ENCODE peak calls at places on chromosomes 7 and 10, in seven cellular contexts. R, A, Z, M, F, Y and V are unnamed samples. For H3K4me1, the result is how much of the 10 kb centered on the place peaks cover.

GRCh38 chr10:30918651-30919050 is 113.0 kb downstream of the ZNF438 start:
- DNase-seq in M (no peak), Y (no peak), R (no peak), A (no peak), Z (no peak), F (no peak), V (no peak)

GRCh38 chr10:52951819-52952218 is 179.2 kb upstream of the MBL2 start:
- DNase-seq in A (peak), F (no peak), Z (peak), R (no peak), Y (no peak), M (no peak), V (no peak)

GRCh38 chr10:58399410-58399809 is 14.2 kb downstream of the TFAM start:
- DNase-seq in F (no peak), R (no peak), Y (no peak), Z (no peak), A (no peak), M (no peak), V (no peak)

GRCh38 chr7:152910545-152911013 is 151.0 kb downstream of the ACTR3B start:
- DNase-seq in Y (no peak), A (no peak), M (no peak), Z (no peak), F (no peak), R (no peak), V (peak)

GRCh38 chr10:24820616-24821015 is 96.9 kb upstream of the ARHGAP21 start:
- DNase-seq in Z (no peak), A (no peak), F (no peak), R (no peak), M (peak), Y (no peak), V (no peak)

GRCh38 chr7:1512781-1513656 is 8.8 kb upstream of the INTS1 start:
- DNase-seq in M (peak), R (peak), A (no peak), Z (peak), F (peak), Y (peak), V (peak)

GRCh38 chr10:86538547-86538946 is 17.0 kb upstream of the WAPL start:
- DNase-seq in M (no peak), Z (no peak), A (no peak), F (no peak), Y (no peak), R (no peak), V (no peak)

GRCh38 chr10:32957341-32958084 is 517 bp downstream of the ITGB1 start:
- DNase-seq in A (peak), Y (peak), M (no peak), F (peak), R (peak), Z (peak), V (peak)

GRCh38 chr7:2956526-2957368 is 86.9 kb downstream of the CARD11 start:
- DNase-seq in M (peak), Y (no peak), F (no peak), Z (peak), A (no peak), R (no peak), V (peak)

GRCh38 chr7:76327610-76328009 is 25.1 kb downstream of the HSPB1 start:
- DNase-seq in M (no peak), Z (no peak), R (no peak), F (no peak), A (no peak), Y (no peak), V (no peak)

GRCh38 chr7:123367508-123368122 is 166.8 kb downstream of the IQUB start:
- DNase-seq in M (no peak), R (no peak), A (peak), Z (peak), F (no peak), Y (no peak), V (no peak)

GRCh38 chr7:75967055-75967454 is 27.3 kb downstream of the TMEM120A start:
- DNase-seq in A (no peak), Z (no peak), R (peak), Y (no peak), M (no peak), F (no peak), V (peak)

GRCh38 chr7:23520582-23520981 is 11.2 kb downstream of the TRA2A start:
- DNase-seq in A (no peak), F (peak), M (no peak), R (no peak), Y (no peak), Z (peak), V (no peak)

GRCh38 chr7:33503014-33503413 is 373.6 kb downstream of the BBS9 start:
- DNase-seq in A (no peak), Y (no peak), M (no peak), Z (no peak), F (no peak), R (no peak), V (no peak)

GRCh38 chr10:132236161-132236560 is 49.4 kb downstream of the DPYSL4 start:
- DNase-seq in A (no peak), M (no peak), R (no peak), Y (no peak), Z (no peak), F (no peak), V (no peak)

GRCh38 chr10:3048114-3049019 is 19.0 kb upstream of the PFKP start:
- DNase-seq in F (no peak), R (no peak), M (no peak), Y (peak), A (peak), Z (no peak), V (no peak)

GRCh38 chr7:86775203-86775602 is 131.5 kb downstream of the GRM3 start:
- DNase-seq in Y (no peak), Z (no peak), A (no peak), M (no peak), R (no peak), F (no peak), V (no peak)

GRCh38 chr10:102413053-102413705 is 5.4 kb downstream of the PSD start:
- DNase-seq in A (peak), F (peak), Y (no peak), Z (peak), M (no peak), R (no peak), V (no peak)

GRCh38 chr10:22475527-22475856 is 130.2 kb downstream of the SPAG6 start:
- DNase-seq in Y (no peak), A (no peak), R (no peak), Z (no peak), M (no peak), F (no peak), V (no peak)

GRCh38 chr10:10317151-10317550 is 700.5 kb upstream of the CELF2 start:
- DNase-seq in F (no peak), Y (no peak), A (no peak), R (no peak), Z (no peak), M (no peak), V (no peak)

GRCh38 chr10:23694446-23694920 is 255.6 kb downstream of the OTUD1 start:
- DNase-seq in M (no peak), Z (peak), F (no peak), R (no peak), A (peak), Y (no peak), V (peak)

GRCh38 chr7:106778656-106779250 is 86.3 kb upstream of the PIK3CG start:
- DNase-seq in A (no peak), M (no peak), F (no peak), R (no peak), Z (no peak), Y (no peak), V (no peak)

GRCh38 chr10:89342219-89342966 is 14.6 kb downstream of the IFIT3 start:
- DNase-seq in F (no peak), R (peak), A (no peak), M (no peak), Z (peak), Y (peak), V (no peak)

GRCh38 chr10:113431807-113432206 is 121.0 kb upstream of the HABP2 start:
- DNase-seq in M (no peak), R (no peak), Z (no peak), A (no peak), F (no peak), Y (no peak), V (no peak)

GRCh38 chr10:45647118-45647517 is 25.5 kb downstream of the ZFAND4 start:
- DNase-seq in Y (no peak), R (no peak), M (no peak), F (no peak), Z (no peak), A (no peak), V (no peak)
- H3K27ac ChIP-seq in Y (no peak), R (peak), M (no peak), F (no peak), Z (no peak), A (no peak), V (no peak)

DNA sequence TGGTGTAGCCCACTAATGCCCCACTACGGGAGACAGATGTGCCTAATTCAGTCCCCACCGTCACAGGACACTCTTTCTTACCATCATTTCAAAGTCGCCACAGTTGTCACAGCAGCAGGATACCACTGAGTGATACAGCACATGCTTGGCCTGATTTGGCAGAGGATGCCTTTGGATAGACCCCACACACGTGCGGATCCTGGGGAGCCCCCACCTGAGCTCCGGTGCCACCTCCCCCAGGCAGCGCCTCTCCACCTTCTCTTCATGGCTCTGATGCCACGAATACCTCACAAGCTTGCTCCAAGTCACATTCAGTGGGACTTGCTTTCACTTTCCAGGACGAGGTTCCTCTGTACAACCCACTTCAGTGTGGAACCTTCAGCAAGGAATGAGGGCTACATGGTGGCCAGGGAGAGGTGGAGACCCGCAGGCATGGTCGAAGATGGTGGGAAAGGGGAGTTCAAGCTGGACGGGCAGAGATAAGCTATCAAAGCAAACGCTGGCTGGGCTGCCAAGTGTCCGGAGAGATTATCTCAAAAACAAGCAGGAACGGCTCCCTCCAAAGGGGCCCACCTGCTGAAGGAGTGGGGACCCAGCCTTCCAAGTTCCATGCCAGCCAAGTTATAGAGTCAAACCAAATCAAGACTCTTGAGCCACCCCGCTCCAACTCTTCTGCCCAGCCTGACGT is 107.4 kb downstream of the ZRANB1 start:
- DNase-seq in A (no peak), F (no peak), R (peak), Y (no peak), Z (no peak), M (no peak), V (no peak)
- H3K4me1 ChIP-seq in A (under half), F (under half), R (half or more), Y (under half), Z (under half), M (under half), V (half or more)

GRCh38 chr7:74033372-74034311 is 5.7 kb downstream of the ELN start:
- DNase-seq in R (peak), A (peak), F (no peak), M (no peak), Y (peak), Z (no peak), V (no peak)
- H3K27ac ChIP-seq in R (peak), A (no peak), F (no peak), M (no peak), Y (peak), Z (no peak), V (peak)

GRCh38 chr10:110415809-110416208 is 81.9 kb upstream of the DUSP5 start:
- DNase-seq in Y (no peak), A (no peak), M (no peak), R (peak), F (no peak), Z (no peak), V (no peak)

GRCh38 chr10:110414563-110415309 is 83.0 kb upstream of the DUSP5 start:
- DNase-seq in F (peak), A (no peak), M (peak), Z (peak), Y (no peak), R (no peak), V (no peak)

GRCh38 chr10:110411047-110411410 is 86.7 kb upstream of the DUSP5 start:
- DNase-seq in R (no peak), A (no peak), Z (peak), Y (peak), F (no peak), M (peak), V (no peak)

GRCh38 chr10:110413049-110413783 is 84.5 kb upstream of the DUSP5 start:
- DNase-seq in A (no peak), R (no peak), M (no peak), Y (no peak), Z (no peak), F (no peak), V (no peak)

GRCh38 chr10:110413903-110414562 is 83.7 kb upstream of the DUSP5 start:
- DNase-seq in Y (no peak), Z (peak), R (no peak), F (no peak), M (no peak), A (no peak), V (no peak)
- H3K4me1 ChIP-seq in Y (under half), Z (half or more), R (under half), F (under half), M (half or more), A (under half), V (under half)

GRCh38 chr7:154419344-154419743 is 367.1 kb downstream of the DPP6 start:
- DNase-seq in M (no peak), R (no peak), F (no peak), A (no peak), Y (no peak), Z (no peak), V (no peak)

GRCh38 chr7:154425326-154425725 is 373.1 kb downstream of the DPP6 start:
- DNase-seq in Z (no peak), A (peak), M (no peak), F (no peak), R (no peak), Y (no peak), V (no peak)

GRCh38 chr7:154424370-154424769 is 372.2 kb downstream of the DPP6 start:
- DNase-seq in R (no peak), Z (no peak), F (no peak), M (no peak), A (no peak), Y (no peak), V (no peak)

GRCh38 chr7:154426778-154427177 is 374.6 kb downstream of the DPP6 start:
- DNase-seq in F (no peak), M (no peak), Z (no peak), Y (no peak), R (no peak), A (no peak), V (no peak)

DNA sequence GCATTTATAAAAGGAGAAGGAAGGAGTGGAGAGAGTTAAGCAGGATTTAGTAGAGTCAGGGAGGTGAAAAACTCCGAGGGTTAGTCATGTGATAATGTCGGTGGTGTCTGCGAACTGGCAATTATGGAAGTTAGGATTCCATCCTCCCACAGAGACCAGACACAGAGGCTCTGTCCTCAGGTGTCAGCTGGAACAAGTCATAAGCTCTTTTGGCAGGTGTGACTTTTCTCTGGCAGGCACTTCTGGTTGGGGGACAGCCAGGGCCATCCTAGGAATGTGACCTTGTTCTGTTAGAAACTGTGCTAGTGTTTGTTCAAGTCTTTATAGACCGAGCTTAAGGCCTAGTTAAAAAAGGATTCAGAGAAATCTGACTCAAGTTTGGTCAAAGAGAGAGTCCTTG is 371.0 kb downstream of the DPP6 start:
- DNase-seq in A (no peak), Z (no peak), M (no peak), F (no peak), R (peak), Y (no peak), V (no peak)
- H3K27ac ChIP-seq in A (no peak), Z (no peak), M (no peak), F (no peak), R (peak), Y (no peak), V (no peak)

GRCh38 chr7:30909431-30909830 is 2.2 kb upstream of the AQP1 start:
- DNase-seq in Z (no peak), Y (no peak), F (no peak), M (no peak), R (no peak), A (no peak), V (peak)
- H3K4me1 ChIP-seq in Z (under half), Y (under half), F (under half), M (under half), R (under half), A (under half), V (under half)

GRCh38 chr7:135238112-135238744 is 4.6 kb downstream of the STRA8 start:
- DNase-seq in R (no peak), A (no peak), Y (no peak), Z (peak), F (no peak), M (no peak), V (no peak)
- H3K27ac ChIP-seq in R (no peak), A (no peak), Y (no peak), Z (no peak), F (no peak), M (no peak), V (no peak)

GRCh38 chr7:157690833-157691382 is 354.1 kb downstream of the DNAJB6 start:
- DNase-seq in M (no peak), F (no peak), R (peak), Y (peak), Z (no peak), A (peak), V (peak)
- H3K4me1 ChIP-seq in M (under half), F (under half), R (under half), Y (under half), Z (under half), A (half or more), V (under half)